ENCODE peak calls at places on chromosomes 3 and 15, in six cellular contexts. S is nucleus accumbens, Z is GM10248, U is GF-D8, O is fibroblast of the aortic adventitia, N is GM20000. E is an unnamed sample.

GRCh38 chr3:43810797-43811196 is 120.1 kb downstream of the ABHD5 start:
- DNase-seq in S (no peak), Z (no peak), U (no peak), O (no peak), N (no peak), E (no peak)

GRCh38 chr3:172034786-172035685 is 4.3 kb upstream of the FNDC3B start:
- DNase-seq in S (no peak), Z (peak; percentile 31), U (peak; percentile 26), O (peak; percentile 47), N (peak; percentile 31), E (no peak)

GRCh38 chr15:45168286-45168685 is 19.5 kb downstream of the SHF start:
- DNase-seq in S (no peak), Z (no peak), U (no peak), O (no peak), N (no peak), E (no peak)

GRCh38 chr3:11434697-11435096 is 162.5 kb downstream of the ATG7 start:
- DNase-seq in S (no peak), Z (no peak), U (no peak), O (no peak), N (no peak), E (no peak)

GRCh38 chr15:58522391-58522790 is 90.6 kb downstream of the LIPC start:
- DNase-seq in S (peak; percentile 60), Z (no peak), U (no peak), O (no peak), N (no peak), E (no peak)

GRCh38 chr3:141085331-141086047 is 34.3 kb downstream of the SPSB4 start:
- DNase-seq in S (no peak), Z (no peak), U (no peak), O (no peak), N (no peak), E (no peak)

GRCh38 chr3:122635789-122636188 is 44.9 kb upstream of the PARP14 start:
- DNase-seq in S (no peak), Z (no peak), U (no peak), O (peak; percentile 52), N (no peak), E (no peak)

GRCh38 chr3:125480656-125481374 is 39.2 kb downstream of the SNX4 start:
- DNase-seq in S (no peak), Z (no peak), U (no peak), O (peak; percentile 45), N (no peak), E (no peak)

GRCh38 chr15:61644550-61644949 is 415.4 kb upstream of the RORA start:
- DNase-seq in S (no peak), Z (no peak), U (no peak), O (no peak), N (no peak), E (no peak)

GRCh38 chr3:176219970-176220369 is 977.3 kb downstream of the TBL1XR1 start:
- DNase-seq in S (no peak), Z (no peak), U (no peak), O (no peak), N (no peak), E (no peak)

GRCh38 chr3:73470851-73471250 is 153.9 kb downstream of the PDZRN3 start:
- DNase-seq in S (no peak), Z (no peak), U (no peak), O (no peak), N (no peak), E (no peak)

GRCh38 chr3:81572201-81572756 is 189.2 kb downstream of the GBE1 start:
- DNase-seq in S (no peak), Z (no peak), U (no peak), O (no peak), N (no peak), E (no peak)

GRCh38 chr3:174533286-174533685 is 325.8 kb upstream of the NAALADL2 start:
- DNase-seq in S (no peak), Z (no peak), U (no peak), O (peak; percentile 46), N (no peak), E (no peak)

GRCh38 chr3:141056716-141057115 is 5.6 kb downstream of the SPSB4 start:
- DNase-seq in S (no peak), Z (no peak), U (no peak), O (no peak), N (no peak), E (no peak)

GRCh38 chr3:140050977-140051957 is 116.3 kb downstream of the CLSTN2 start:
- DNase-seq in S (peak; percentile 38), Z (no peak), U (no peak), O (no peak), N (no peak), E (no peak)